ENCODE peak calls at places on chromosome 10, in eight cellular contexts. One of them, this sample, is unnamed.

GRCh38 chr10:28326516-28327493 is 23.9 kb upstream of the MPP7 start:
- DNase-seq in CD4-positive, alpha-beta T cell: no peak
- DNase-seq in right cardiac atrium: no peak
- DNase-seq in vagina: no peak
- DNase-seq in WERI-Rb-1: peak; percentile 7
- DNase-seq in lung: peak; percentile 51
- DNase-seq in GM23248: no peak
- DNase-seq in mammary epithelial cell: peak; percentile 14
- DNase-seq in this sample: peak; percentile 34

GRCh38 chr10:119425102-119425880 is 117.2 kb downstream of the RGS10 start:
- DNase-seq in CD4-positive, alpha-beta T cell: no peak
- DNase-seq in right cardiac atrium: no peak
- DNase-seq in vagina: no peak
- DNase-seq in WERI-Rb-1: no peak
- DNase-seq in lung: no peak
- DNase-seq in GM23248: no peak
- DNase-seq in mammary epithelial cell: no peak
- DNase-seq in this sample: no peak

GRCh38 chr10:113540845-113541553 is 11.9 kb upstream of the HABP2 start:
- DNase-seq in CD4-positive, alpha-beta T cell: no peak
- DNase-seq in right cardiac atrium: no peak
- DNase-seq in vagina: no peak
- DNase-seq in WERI-Rb-1: no peak
- DNase-seq in lung: no peak
- DNase-seq in GM23248: peak; percentile 77
- DNase-seq in mammary epithelial cell: no peak
- DNase-seq in this sample: no peak

GRCh38 chr10:63157845-63158624 is 24.9 kb downstream of the NRBF2 start:
- DNase-seq in CD4-positive, alpha-beta T cell: peak; percentile 10
- DNase-seq in right cardiac atrium: no peak
- DNase-seq in vagina: no peak
- DNase-seq in WERI-Rb-1: peak; percentile 50
- DNase-seq in lung: no peak
- DNase-seq in GM23248: peak; percentile 90
- DNase-seq in mammary epithelial cell: peak; percentile 69
- DNase-seq in this sample: peak; percentile 54

GRCh38 chr10:43224321-43224720 is 42.5 kb downstream of the RASGEF1A start:
- DNase-seq in CD4-positive, alpha-beta T cell: no peak
- DNase-seq in right cardiac atrium: no peak
- DNase-seq in vagina: no peak
- DNase-seq in WERI-Rb-1: no peak
- DNase-seq in lung: no peak
- DNase-seq in GM23248: no peak
- DNase-seq in mammary epithelial cell: no peak
- DNase-seq in this sample: no peak

GRCh38 chr10:24737001-24737400 is 13.3 kb upstream of the ARHGAP21 start:
- DNase-seq in CD4-positive, alpha-beta T cell: no peak
- DNase-seq in right cardiac atrium: no peak
- DNase-seq in vagina: no peak
- DNase-seq in WERI-Rb-1: no peak
- DNase-seq in lung: no peak
- DNase-seq in GM23248: no peak
- DNase-seq in mammary epithelial cell: no peak
- DNase-seq in this sample: no peak

GRCh38 chr10:86349940-86350630 is 16.5 kb downstream of the GRID1 start:
- DNase-seq in CD4-positive, alpha-beta T cell: no peak
- DNase-seq in right cardiac atrium: no peak
- DNase-seq in vagina: no peak
- DNase-seq in WERI-Rb-1: no peak
- DNase-seq in lung: no peak
- DNase-seq in GM23248: no peak
- DNase-seq in mammary epithelial cell: no peak
- DNase-seq in this sample: no peak

GRCh38 chr10:88538038-88538437 is 45.1 kb downstream of the RNLS start:
- DNase-seq in CD4-positive, alpha-beta T cell: no peak
- DNase-seq in right cardiac atrium: no peak
- DNase-seq in vagina: no peak
- DNase-seq in WERI-Rb-1: no peak
- DNase-seq in lung: no peak
- DNase-seq in GM23248: peak; percentile 28
- DNase-seq in mammary epithelial cell: peak; percentile 37
- DNase-seq in this sample: no peak

GRCh38 chr10:110568055-110568735 is 700 bp downstream of the SMC3 start:
- DNase-seq in CD4-positive, alpha-beta T cell: peak; percentile 35
- DNase-seq in right cardiac atrium: no peak
- DNase-seq in vagina: no peak
- DNase-seq in WERI-Rb-1: peak; percentile 52
- DNase-seq in lung: peak; percentile 35
- DNase-seq in GM23248: peak; percentile 65
- DNase-seq in mammary epithelial cell: peak; percentile 33
- DNase-seq in this sample: peak; percentile 97

GRCh38 chr10:78507761-78508160 is 474.1 kb downstream of the RPS24 start:
- DNase-seq in CD4-positive, alpha-beta T cell: no peak
- DNase-seq in right cardiac atrium: no peak
- DNase-seq in vagina: peak; percentile 58
- DNase-seq in WERI-Rb-1: peak; percentile 74
- DNase-seq in lung: no peak
- DNase-seq in GM23248: no peak
- DNase-seq in mammary epithelial cell: no peak
- DNase-seq in this sample: no peak

GRCh38 chr10:65294329-65294728 is 1631.5 kb upstream of the LRRTM3 start:
- DNase-seq in CD4-positive, alpha-beta T cell: no peak
- DNase-seq in right cardiac atrium: no peak
- DNase-seq in vagina: no peak
- DNase-seq in WERI-Rb-1: no peak
- DNase-seq in lung: no peak
- DNase-seq in GM23248: no peak
- DNase-seq in mammary epithelial cell: no peak
- DNase-seq in this sample: no peak

GRCh38 chr10:99235872-99236626 is 397 bp upstream of the HPSE2 start:
- DNase-seq in CD4-positive, alpha-beta T cell: no peak
- DNase-seq in right cardiac atrium: peak; percentile 11
- DNase-seq in vagina: no peak
- DNase-seq in WERI-Rb-1: no peak
- DNase-seq in lung: no peak
- DNase-seq in GM23248: peak; percentile 37
- DNase-seq in mammary epithelial cell: no peak
- DNase-seq in this sample: no peak

GRCh38 chr10:45557275-45557905 is 115.2 kb downstream of the ZFAND4 start:
- DNase-seq in CD4-positive, alpha-beta T cell: no peak
- DNase-seq in right cardiac atrium: no peak
- DNase-seq in vagina: no peak
- DNase-seq in WERI-Rb-1: no peak
- DNase-seq in lung: no peak
- DNase-seq in GM23248: no peak
- DNase-seq in mammary epithelial cell: no peak
- DNase-seq in this sample: no peak

GRCh38 chr10:43000651-43001426 is 76.0 kb upstream of the RET start:
- DNase-seq in CD4-positive, alpha-beta T cell: no peak
- DNase-seq in right cardiac atrium: no peak
- DNase-seq in vagina: no peak
- DNase-seq in WERI-Rb-1: no peak
- DNase-seq in lung: no peak
- DNase-seq in GM23248: no peak
- DNase-seq in mammary epithelial cell: no peak
- DNase-seq in this sample: no peak

GRCh38 chr10:86851329-86852207 is 95.1 kb downstream of the BMPR1A start:
- DNase-seq in CD4-positive, alpha-beta T cell: no peak
- DNase-seq in right cardiac atrium: peak; percentile 33
- DNase-seq in vagina: no peak
- DNase-seq in WERI-Rb-1: no peak
- DNase-seq in lung: no peak
- DNase-seq in GM23248: peak; percentile 85
- DNase-seq in mammary epithelial cell: no peak
- DNase-seq in this sample: no peak

GRCh38 chr10:64396105-64396504 is 874.9 kb downstream of the REEP3 start:
- DNase-seq in CD4-positive, alpha-beta T cell: no peak
- DNase-seq in right cardiac atrium: no peak
- DNase-seq in vagina: no peak
- DNase-seq in WERI-Rb-1: no peak
- DNase-seq in lung: no peak
- DNase-seq in GM23248: peak; percentile 28
- DNase-seq in mammary epithelial cell: no peak
- DNase-seq in this sample: no peak

DNA sequence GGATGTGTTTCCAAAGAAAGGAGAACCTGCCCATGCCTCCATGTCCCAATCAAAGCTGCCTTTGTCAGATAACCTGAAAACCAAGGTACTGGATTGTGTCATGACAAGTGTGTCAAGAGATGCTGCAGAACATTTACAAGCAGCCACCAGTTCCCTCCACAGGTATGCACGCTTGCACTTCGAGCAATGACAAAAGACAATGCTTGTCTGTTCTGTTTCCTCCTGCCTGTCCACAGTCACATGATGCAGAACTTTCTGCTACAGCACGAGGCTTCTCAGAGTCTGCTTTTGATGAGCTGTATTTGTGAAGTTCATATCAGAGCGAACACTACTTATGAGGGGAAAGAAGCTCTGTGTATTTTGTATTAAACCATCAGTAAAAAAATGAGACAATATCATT is 209.9 kb downstream of the GFRA1 start:
- DNase-seq in CD4-positive, alpha-beta T cell: no peak
- DNase-seq in right cardiac atrium: no peak
- DNase-seq in vagina: no peak
- DNase-seq in WERI-Rb-1: no peak
- DNase-seq in lung: no peak
- DNase-seq in GM23248: no peak
- DNase-seq in mammary epithelial cell: no peak
- DNase-seq in this sample: no peak
- H3K27me3 ChIP-seq in CD4-positive, alpha-beta T cell: no peaks in the 10 kb centered on the region
- H3K27me3 ChIP-seq in right cardiac atrium: no peaks in the 10 kb centered on the region
- H3K27me3 ChIP-seq in vagina: no peaks in the 10 kb centered on the region
- H3K27me3 ChIP-seq in WERI-Rb-1: no peaks in the 10 kb centered on the region
- H3K27me3 ChIP-seq in lung: no peaks in the 10 kb centered on the region
- H3K27me3 ChIP-seq in GM23248: peaks cover 4% of the 10 kb centered on the region
- H3K27me3 ChIP-seq in mammary epithelial cell: no peaks in the 10 kb centered on the region
- H3K27me3 ChIP-seq in this sample: no peaks in the 10 kb centered on the region

GRCh38 chr10:48764486-48764885 is 79.8 kb downstream of the WDFY4 start:
- DNase-seq in CD4-positive, alpha-beta T cell: no peak
- DNase-seq in right cardiac atrium: no peak
- DNase-seq in vagina: no peak
- DNase-seq in WERI-Rb-1: no peak
- DNase-seq in lung: no peak
- DNase-seq in GM23248: no peak
- DNase-seq in mammary epithelial cell: no peak
- DNase-seq in this sample: no peak
- H3K27me3 ChIP-seq in CD4-positive, alpha-beta T cell: no peaks in the 10 kb centered on the region
- H3K27me3 ChIP-seq in right cardiac atrium: no peaks in the 10 kb centered on the region
- H3K27me3 ChIP-seq in vagina: no peaks in the 10 kb centered on the region
- H3K27me3 ChIP-seq in WERI-Rb-1: peaks cover 12% of the 10 kb centered on the region
- H3K27me3 ChIP-seq in lung: no peaks in the 10 kb centered on the region
- H3K27me3 ChIP-seq in GM23248: peaks cover 24% of the 10 kb centered on the region
- H3K27me3 ChIP-seq in mammary epithelial cell: no peaks in the 10 kb centered on the region
- H3K27me3 ChIP-seq in this sample: no peaks in the 10 kb centered on the region

GRCh38 chr10:130809181-130809580 is 502.3 kb downstream of the TCERG1L start:
- DNase-seq in CD4-positive, alpha-beta T cell: no peak
- DNase-seq in right cardiac atrium: no peak
- DNase-seq in vagina: no peak
- DNase-seq in WERI-Rb-1: no peak
- DNase-seq in lung: no peak
- DNase-seq in GM23248: no peak
- DNase-seq in mammary epithelial cell: no peak
- DNase-seq in this sample: no peak
- H3K27me3 ChIP-seq in CD4-positive, alpha-beta T cell: no peaks in the 10 kb centered on the region
- H3K27me3 ChIP-seq in right cardiac atrium: no peaks in the 10 kb centered on the region
- H3K27me3 ChIP-seq in vagina: no peaks in the 10 kb centered on the region
- H3K27me3 ChIP-seq in WERI-Rb-1: no peaks in the 10 kb centered on the region
- H3K27me3 ChIP-seq in lung: no peaks in the 10 kb centered on the region
- H3K27me3 ChIP-seq in GM23248: no peaks in the 10 kb centered on the region
- H3K27me3 ChIP-seq in mammary epithelial cell: no peaks in the 10 kb centered on the region
- H3K27me3 ChIP-seq in this sample: no peaks in the 10 kb centered on the region

DNA sequence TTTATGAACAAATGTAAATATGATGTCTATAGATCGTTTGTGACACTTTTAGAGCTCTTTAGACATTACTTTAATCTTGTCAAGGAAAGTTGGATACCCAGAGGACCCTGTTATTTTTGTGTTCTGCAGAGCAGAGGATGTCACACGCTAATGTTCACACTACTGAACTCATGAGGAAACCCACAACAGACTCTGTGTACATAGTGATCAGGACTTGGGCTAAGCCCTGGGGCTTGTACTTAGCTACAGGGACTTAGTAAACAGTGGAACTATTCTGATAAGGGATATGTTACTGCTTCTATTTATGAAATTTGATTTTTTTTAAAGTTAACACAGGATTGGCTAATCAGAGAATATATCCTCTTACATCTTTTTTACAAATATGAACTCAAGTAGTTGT is 36.1 kb upstream of the ZNF518A start:
- DNase-seq in CD4-positive, alpha-beta T cell: no peak
- DNase-seq in right cardiac atrium: no peak
- DNase-seq in vagina: no peak
- DNase-seq in WERI-Rb-1: no peak
- DNase-seq in lung: no peak
- DNase-seq in GM23248: no peak
- DNase-seq in mammary epithelial cell: no peak
- DNase-seq in this sample: no peak
- H3K27me3 ChIP-seq in CD4-positive, alpha-beta T cell: peaks cover 65% of the 10 kb centered on the region
- H3K27me3 ChIP-seq in right cardiac atrium: peaks cover 30% of the 10 kb centered on the region
- H3K27me3 ChIP-seq in vagina: no peaks in the 10 kb centered on the region
- H3K27me3 ChIP-seq in WERI-Rb-1: no peaks in the 10 kb centered on the region
- H3K27me3 ChIP-seq in lung: peaks cover 9% of the 10 kb centered on the region
- H3K27me3 ChIP-seq in GM23248: peaks cover 6% of the 10 kb centered on the region
- H3K27me3 ChIP-seq in mammary epithelial cell: no peaks in the 10 kb centered on the region
- H3K27me3 ChIP-seq in this sample: peaks cover 17% of the 10 kb centered on the region

GRCh38 chr10:116254422-116255152 is 18.4 kb downstream of the GFRA1 start:
- DNase-seq in CD4-positive, alpha-beta T cell: no peak
- DNase-seq in right cardiac atrium: no peak
- DNase-seq in vagina: no peak
- DNase-seq in WERI-Rb-1: no peak
- DNase-seq in lung: no peak
- DNase-seq in GM23248: no peak
- DNase-seq in mammary epithelial cell: no peak
- DNase-seq in this sample: no peak
- H3K27me3 ChIP-seq in CD4-positive, alpha-beta T cell: no peaks in the 10 kb centered on the region
- H3K27me3 ChIP-seq in right cardiac atrium: no peaks in the 10 kb centered on the region
- H3K27me3 ChIP-seq in vagina: no peaks in the 10 kb centered on the region
- H3K27me3 ChIP-seq in WERI-Rb-1: no peaks in the 10 kb centered on the region
- H3K27me3 ChIP-seq in lung: no peaks in the 10 kb centered on the region
- H3K27me3 ChIP-seq in GM23248: no peaks in the 10 kb centered on the region
- H3K27me3 ChIP-seq in mammary epithelial cell: no peaks in the 10 kb centered on the region
- H3K27me3 ChIP-seq in this sample: no peaks in the 10 kb centered on the region

GRCh38 chr10:133329401-133330202 is 7.1 kb downstream of the CALY start:
- DNase-seq in CD4-positive, alpha-beta T cell: peak; percentile 88
- DNase-seq in right cardiac atrium: peak; percentile 87
- DNase-seq in vagina: no peak
- DNase-seq in WERI-Rb-1: peak; percentile 87
- DNase-seq in lung: peak; percentile 82
- DNase-seq in GM23248: peak; percentile 92
- DNase-seq in mammary epithelial cell: peak; percentile 68
- DNase-seq in this sample: peak; percentile 77
- H3K27me3 ChIP-seq in CD4-positive, alpha-beta T cell: peaks cover 42% of the 10 kb centered on the region
- H3K27me3 ChIP-seq in right cardiac atrium: no peaks in the 10 kb centered on the region
- H3K27me3 ChIP-seq in vagina: peaks cover 25% of the 10 kb centered on the region
- H3K27me3 ChIP-seq in WERI-Rb-1: peaks cover 17% of the 10 kb centered on the region
- H3K27me3 ChIP-seq in lung: peaks cover 16% of the 10 kb centered on the region
- H3K27me3 ChIP-seq in GM23248: peaks cover 54% of the 10 kb centered on the region
- H3K27me3 ChIP-seq in mammary epithelial cell: peaks cover 23% of the 10 kb centered on the region
- H3K27me3 ChIP-seq in this sample: peaks cover 66% of the 10 kb centered on the region